ENCODE peak calls at places on chromosomes 11 and 22, in six cellular contexts. P is EL; Q is caudate nucleus; R is psoas muscle; F is stimulated activated CD4-positive, alpha-beta T cell treated with anti-CD3 and anti-CD28 coated beads, Interleukin-4, amount 100 ng/mL, for 48 hours; W is NCI-H1092. S is an unnamed sample.

GRCh38 chr11:75347781-75348613 is 3.5 kb downstream of the ARRB1 start:
- DNase-seq in P (peak), Q (no peak), R (no peak), F (no peak), W (no peak), S (peak)

GRCh38 chr22:41779889-41780505 is 20.5 kb upstream of the CCDC134 start:
- DNase-seq in P (no peak), Q (no peak), R (no peak), F (no peak), W (no peak), S (no peak)

GRCh38 chr11:45332486-45332934 is 46.4 kb upstream of the SYT13 start:
- DNase-seq in P (peak), Q (no peak), R (no peak), F (peak), W (peak), S (peak)

GRCh38 chr11:10050561-10050960 is 243.5 kb downstream of the SBF2 start:
- DNase-seq in P (peak), Q (no peak), R (no peak), F (no peak), W (no peak), S (peak)

GRCh38 chr11:19903620-19904069 is 191.0 kb downstream of the NAV2 start:
- DNase-seq in P (peak), Q (peak), R (peak), F (peak), W (peak), S (peak)

GRCh38 chr22:35564975-35565867 is 24.6 kb downstream of the RASD2 start:
- DNase-seq in P (no peak), Q (no peak), R (no peak), F (no peak), W (no peak), S (no peak)

GRCh38 chr11:119476666-119477331 is 53.8 kb upstream of the THY1 start:
- DNase-seq in P (no peak), Q (no peak), R (no peak), F (no peak), W (no peak), S (no peak)

GRCh38 chr11:19367051-19367709 is 126.4 kb upstream of the E2F8 start:
- DNase-seq in P (peak), Q (no peak), R (peak), F (no peak), W (no peak), S (peak)

GRCh38 chr11:102085864-102086551 is 24.2 kb upstream of the YAP1 start:
- DNase-seq in P (no peak), Q (no peak), R (no peak), F (no peak), W (no peak), S (peak)

GRCh38 chr22:19361501-19362103 is 69.9 kb downstream of the HIRA start:
- DNase-seq in P (no peak), Q (no peak), R (no peak), F (no peak), W (no peak), S (no peak)

GRCh38 chr11:105045897-105046296 is 762 bp upstream of the CARD16 start:
- DNase-seq in P (no peak), Q (no peak), R (peak), F (no peak), W (no peak), S (peak)

GRCh38 chr22:38873469-38874411 is 1.7 kb upstream of the CBX6 start:
- DNase-seq in P (no peak), Q (no peak), R (no peak), F (peak), W (no peak), S (peak)

GRCh38 chr11:14852571-14853177 is 39.4 kb downstream of the CYP2R1 start:
- DNase-seq in P (no peak), Q (no peak), R (no peak), F (no peak), W (no peak), S (no peak)

GRCh38 chr11:30131535-30131934 is 99.3 kb upstream of the FSHB start:
- DNase-seq in P (no peak), Q (no peak), R (no peak), F (no peak), W (no peak), S (peak)

GRCh38 chr11:29328961-29329441 is 687.8 kb downstream of the KCNA4 start:
- DNase-seq in P (peak), Q (no peak), R (no peak), F (no peak), W (no peak), S (peak)

GRCh38 chr11:96014234-96014633 is 90.3 kb upstream of the MTMR2 start:
- DNase-seq in P (peak), Q (no peak), R (no peak), F (peak), W (no peak), S (peak)

GRCh38 chr11:107791343-107792048 is 67.1 kb downstream of the SLC35F2 start:
- DNase-seq in P (no peak), Q (no peak), R (no peak), F (no peak), W (no peak), S (no peak)

GRCh38 chr11:69603978-69604524 is 36.9 kb upstream of the CCND1 start:
- DNase-seq in P (no peak), Q (no peak), R (no peak), F (no peak), W (no peak), S (peak)

GRCh38 chr22:50302564-50302963 is 4.9 kb downstream of the PLXNB2 start:
- DNase-seq in P (no peak), Q (no peak), R (no peak), F (no peak), W (no peak), S (no peak)

GRCh38 chr22:45585946-45586540 is 83.4 kb downstream of the FBLN1 start:
- DNase-seq in P (no peak), Q (no peak), R (no peak), F (no peak), W (no peak), S (no peak)

GRCh38 chr22:30371981-30372380 is 15.2 kb downstream of the CCDC157 start:
- DNase-seq in P (no peak), Q (no peak), R (no peak), F (no peak), W (no peak), S (no peak)

GRCh38 chr11:18372187-18372586 is 22.2 kb upstream of the LDHA start:
- DNase-seq in P (no peak), Q (no peak), R (no peak), F (no peak), W (no peak), S (no peak)

GRCh38 chr11:114377612-114378267 is 22.6 kb downstream of the C11orf71 start:
- DNase-seq in P (peak), Q (no peak), R (no peak), F (no peak), W (no peak), S (peak)

GRCh38 chr11:115168229-115168671 is 336.0 kb downstream of the CADM1 start:
- DNase-seq in P (no peak), Q (no peak), R (peak), F (no peak), W (no peak), S (peak)

GRCh38 chr11:45518853-45519545 is 146.4 kb downstream of the CHST1 start:
- DNase-seq in P (no peak), Q (no peak), R (no peak), F (no peak), W (no peak), S (no peak)

GRCh38 chr11:75668508-75669297 is at the start of gene MAP6:
- DNase-seq in P (peak), Q (peak), R (peak), F (no peak), W (peak), S (peak)

GRCh38 chr11:36361472-36361871 is 65.4 kb downstream of the PRR5L start:
- DNase-seq in P (peak), Q (no peak), R (no peak), F (no peak), W (no peak), S (peak)

GRCh38 chr11:75706260-75706729 is 11.3 kb upstream of the MOGAT2 start:
- DNase-seq in P (peak), Q (peak), R (peak), F (peak), W (peak), S (peak)

GRCh38 chr11:134071306-134071705 is 2.4 kb downstream of the JAM3 start:
- DNase-seq in P (no peak), Q (no peak), R (no peak), F (no peak), W (peak), S (no peak)

GRCh38 chr11:84313830-84314359 is 1027.7 kb upstream of the CCDC90B start:
- DNase-seq in P (no peak), Q (no peak), R (no peak), F (no peak), W (no peak), S (no peak)

GRCh38 chr22:20852076-20852475 is 6.5 kb downstream of the PI4KA start:
- DNase-seq in P (no peak), Q (no peak), R (no peak), F (no peak), W (no peak), S (no peak)

GRCh38 chr11:62508336-62509058 is 38.1 kb downstream of the AHNAK start:
- DNase-seq in P (peak), Q (peak), R (peak), F (no peak), W (no peak), S (peak)

GRCh38 chr11:45927332-45927683 is 4.9 kb downstream of the LARGE2 start:
- DNase-seq in P (no peak), Q (no peak), R (no peak), F (no peak), W (no peak), S (no peak)

GRCh38 chr11:73570415-73571114 is 27.3 kb downstream of the FAM168A start:
- DNase-seq in P (peak), Q (no peak), R (no peak), F (no peak), W (no peak), S (peak)

S was measured in M059J.